ENCODE peak calls at places on chromosome 7, in five cellular contexts. Y is coronary artery, E is chondrocyte, V is cardiac fibroblast, D is A549. J is an unnamed sample.
A peak's percentile ranks its signal among the peaks of the same experiment; 100 is the strongest.

GRCh38 chr7:139992353-139993054 is 70.2 kb downstream of the PARP12 start:
- DNase-seq in Y (no peak), E (peak; percentile 32), V (no peak), D (no peak), J (no peak)

GRCh38 chr7:24980695-24981543 is 941 bp upstream of the OSBPL3 start:
- DNase-seq in Y (no peak), E (no peak), V (peak; percentile 36), D (peak; percentile 38), J (no peak)

GRCh38 chr7:105238198-105238765 is 150.4 kb downstream of the SRPK2 start:
- DNase-seq in Y (no peak), E (no peak), V (no peak), D (no peak), J (no peak)

GRCh38 chr7:29229946-29230345 is 35.4 kb downstream of the CHN2 start:
- DNase-seq in Y (no peak), E (no peak), V (no peak), D (no peak), J (no peak)

GRCh38 chr7:6579446-6579845 is 2.2 kb downstream of the ZDHHC4 start:
- DNase-seq in Y (no peak), E (no peak), V (no peak), D (no peak), J (no peak)

GRCh38 chr7:134394046-134394445 is 64.9 kb downstream of the AKR1B1 start:
- DNase-seq in Y (no peak), E (no peak), V (no peak), D (no peak), J (no peak)

GRCh38 chr7:131031100-131031868 is 296.4 kb upstream of the MKLN1 start:
- DNase-seq in Y (no peak), E (no peak), V (no peak), D (no peak), J (no peak)

GRCh38 chr7:42740410-42740809 is 171.5 kb downstream of the C7orf25 start:
- DNase-seq in Y (no peak), E (no peak), V (peak; percentile 16), D (no peak), J (no peak)

GRCh38 chr7:159096736-159097581 is 47.7 kb downstream of the VIPR2 start:
- DNase-seq in Y (peak; percentile 93), E (peak; percentile 82), V (no peak), D (no peak), J (peak; percentile 33)

GRCh38 chr7:43584200-43584586 is 1.3 kb downstream of the STK17A start:
- DNase-seq in Y (no peak), E (no peak), V (peak; percentile 77), D (no peak), J (no peak)

GRCh38 chr7:117148971-117149370 is 173.9 kb downstream of the WNT2 start:
- DNase-seq in Y (no peak), E (no peak), V (no peak), D (no peak), J (no peak)

GRCh38 chr7:5591547-5591899 is 167.9 kb upstream of the TNRC18 start:
- DNase-seq in Y (no peak), E (no peak), V (peak; percentile 88), D (peak; percentile 66), J (peak; percentile 77)

GRCh38 chr7:148501707-148502139 is 88.8 kb upstream of the C7orf33 start:
- DNase-seq in Y (no peak), E (no peak), V (peak; percentile 21), D (no peak), J (no peak)

GRCh38 chr7:3861371-3861770 is 560.3 kb downstream of the SDK1 start:
- DNase-seq in Y (no peak), E (no peak), V (no peak), D (no peak), J (no peak)

GRCh38 chr7:135933509-135934188 is 43.5 kb downstream of the MTPN start:
- DNase-seq in Y (no peak), E (no peak), V (no peak), D (no peak), J (no peak)

GRCh38 chr7:124084024-124084423 is 51.2 kb upstream of the TMEM229A start:
- DNase-seq in Y (no peak), E (no peak), V (peak; percentile 82), D (no peak), J (no peak)

GRCh38 chr7:16847381-16847860 is 34.4 kb downstream of the AGR3 start:
- DNase-seq in Y (no peak), E (no peak), V (peak; percentile 12), D (peak; percentile 74), J (no peak)

GRCh38 chr7:50531401-50531906 is 33.8 kb downstream of the DDC start:
- DNase-seq in Y (no peak), E (no peak), V (no peak), D (no peak), J (peak; percentile 79)

GRCh38 chr7:91554893-91555292 is 290.7 kb downstream of the FZD1 start:
- DNase-seq in Y (no peak), E (no peak), V (no peak), D (no peak), J (no peak)

GRCh38 chr7:136294977-136295376 is 317.8 kb upstream of the MTPN start:
- DNase-seq in Y (no peak), E (no peak), V (no peak), D (no peak), J (no peak)

GRCh38 chr7:69596056-69596455 is 2.2 kb upstream of the AUTS2 start:
- DNase-seq in Y (no peak), E (no peak), V (no peak), D (no peak), J (no peak)

GRCh38 chr7:17844514-17845196 is 95.6 kb downstream of the SNX13 start:
- DNase-seq in Y (no peak), E (no peak), V (no peak), D (no peak), J (no peak)

GRCh38 chr7:115477193-115477651 is 553.3 kb downstream of the TFEC start:
- DNase-seq in Y (no peak), E (no peak), V (peak; percentile 24), D (no peak), J (no peak)

GRCh38 chr7:74525881-74526280 is 72.2 kb downstream of the GTF2IRD1 start:
- DNase-seq in Y (no peak), E (no peak), V (no peak), D (no peak), J (no peak)

GRCh38 chr7:50555594-50556140 is 9.5 kb downstream of the DDC start:
- DNase-seq in Y (no peak), E (no peak), V (no peak), D (no peak), J (no peak)

GRCh38 chr7:54969190-54969967 is 49.4 kb upstream of the EGFR start:
- DNase-seq in Y (no peak), E (no peak), V (no peak), D (no peak), J (no peak)

GRCh38 chr7:99003419-99003818 is 125.1 kb downstream of the TRRAP start:
- DNase-seq in Y (no peak), E (no peak), V (no peak), D (no peak), J (no peak)

GRCh38 chr7:4164556-4164955 is 517.5 kb upstream of the FOXK1 start:
- DNase-seq in Y (no peak), E (no peak), V (no peak), D (peak; percentile 40), J (no peak)

GRCh38 chr7:48251766-48252165 is 80.5 kb downstream of the ABCA13 start:
- DNase-seq in Y (no peak), E (no peak), V (no peak), D (no peak), J (no peak)

GRCh38 chr7:138074121-138074520 is 2.1 kb upstream of the AKR1D1 start:
- DNase-seq in Y (no peak), E (no peak), V (no peak), D (no peak), J (no peak)

GRCh38 chr7:155571581-155572345 is 25.4 kb upstream of the CNPY1 start:
- DNase-seq in Y (no peak), E (peak; percentile 72), V (no peak), D (no peak), J (no peak)

GRCh38 chr7:159113056-159113455 is 31.6 kb downstream of the VIPR2 start:
- DNase-seq in Y (peak; percentile 14), E (no peak), V (no peak), D (no peak), J (no peak)

GRCh38 chr7:299169-299568 is 9.2 kb downstream of the FOXL3 start:
- DNase-seq in Y (no peak), E (no peak), V (no peak), D (no peak), J (no peak)

GRCh38 chr7:127832592-127832991 is 180.6 kb downstream of the SND1 start:
- DNase-seq in Y (no peak), E (peak; percentile 70), V (no peak), D (no peak), J (no peak)

GRCh38 chr7:44673324-44673723 is 66.9 kb downstream of the OGDH start:
- DNase-seq in Y (no peak), E (no peak), V (no peak), D (no peak), J (no peak)

GRCh38 chr7:144670251-144670650 is 165.6 kb downstream of the TPK1 start:
- DNase-seq in Y (no peak), E (no peak), V (peak; percentile 69), D (no peak), J (no peak)
- TF ChIP-seq CTCF in Y (no peak), E (peak; percentile 71), V (no peak), D (peak; percentile 20), J (peak; percentile 40)

GRCh38 chr7:34087892-34088891 is 182.9 kb downstream of the BMPER start:
- DNase-seq in Y (no peak), E (no peak), V (peak; percentile 49), D (no peak), J (no peak)
- TF ChIP-seq CTCF in Y (no peak), E (peak; percentile 72), V (peak; percentile 88), D (peak; percentile 57), J (peak; percentile 46)

GRCh38 chr7:101172854-101173751 is 7.0 kb downstream of the NAT16 start:
- DNase-seq in Y (no peak), E (no peak), V (peak; percentile 72), D (no peak), J (no peak)

GRCh38 chr7:101172005-101172853 is 6.9 kb upstream of the VGF start:
- DNase-seq in Y (no peak), E (no peak), V (no peak), D (no peak), J (no peak)

GRCh38 chr7:101170617-101171441 is 5.5 kb upstream of the VGF start:
- DNase-seq in Y (no peak), E (no peak), V (no peak), D (no peak), J (no peak)

GRCh38 chr7:101169838-101170531 is 4.6 kb upstream of the VGF start:
- DNase-seq in Y (peak; percentile 78), E (no peak), V (peak; percentile 69), D (no peak), J (no peak)

GRCh38 chr7:101171442-101171837 is 6.1 kb upstream of the VGF start:
- DNase-seq in Y (no peak), E (no peak), V (no peak), D (no peak), J (no peak)
- TF ChIP-seq CTCF in Y (no peak), E (peak; percentile 54), V (peak; percentile 19), D (no peak), J (peak; percentile 20)

DNA sequence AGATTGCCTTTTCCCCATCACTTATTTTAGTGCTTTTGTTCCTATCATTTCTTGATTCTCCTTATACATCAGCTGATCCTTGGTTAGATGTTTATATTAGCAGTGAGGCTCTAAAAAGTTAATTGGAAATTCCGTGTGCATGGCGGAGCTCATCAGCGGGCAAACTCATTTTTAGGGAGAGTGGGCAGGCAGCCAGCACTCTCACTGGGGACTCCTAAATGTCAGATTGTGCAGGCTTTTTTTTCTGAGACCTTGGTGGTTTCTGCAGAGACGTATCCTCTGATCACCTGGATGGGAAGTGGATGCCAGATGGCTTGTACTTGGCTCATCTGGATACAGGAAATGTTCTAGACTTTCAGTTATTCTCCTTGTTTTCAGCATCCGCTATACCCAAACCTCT is 43.7 kb downstream of the HIP1 start:
- DNase-seq in Y (no peak), E (no peak), V (no peak), D (no peak), J (no peak)
- TF ChIP-seq CTCF in Y (no peak), E (no peak), V (no peak), D (no peak), J (no peak)

J was measured in RWPE2.